ENCODE peak calls at places on chromosomes 16 and 17, in ten cellular contexts. L is HCT116, A is left lung, Y is NCI-H345, E is nucleus accumbens, U is heart right ventricle, T is KBM-7, M is GOT3, G is ACHN, W is ureter. P is an unnamed sample.

GRCh38 chr16:84983308-84983707 is 28.0 kb downstream of the ZDHHC7 start:
- DNase-seq in U (no peak), M (no peak), G (no peak), W (no peak), Y (no peak), A (peak), L (no peak), E (no peak), T (peak), P (no peak)

GRCh38 chr16:22232277-22233049 is 26.4 kb downstream of the EEF2K start:
- DNase-seq in T (no peak), M (no peak), E (no peak), L (peak), A (no peak), Y (peak), U (no peak), W (peak), G (peak), P (no peak)

GRCh38 chr17:39867891-39868553 is at the start of gene ZPBP2:
- DNase-seq in U (no peak), Y (no peak), E (no peak), L (no peak), W (no peak), M (no peak), G (no peak), A (peak), T (no peak), P (no peak)

GRCh38 chr16:65782537-65783290 is 583.8 kb upstream of the CDH5 start:
- DNase-seq in M (peak), U (no peak), W (no peak), T (no peak), Y (no peak), L (no peak), E (no peak), G (no peak), A (no peak), P (no peak)

GRCh38 chr16:2194852-2195315 is 1.5 kb downstream of the CASKIN1 start:
- DNase-seq in U (no peak), Y (peak), A (no peak), M (no peak), L (no peak), W (no peak), E (no peak), G (peak), T (peak), P (peak)

GRCh38 chr17:81349397-81350319 is 45.6 kb upstream of the BAHCC1 start:
- DNase-seq in U (no peak), W (peak), L (peak), G (no peak), A (no peak), M (no peak), Y (no peak), E (no peak), T (peak), P (no peak)

GRCh38 chr17:54982399-54982798 is 13.8 kb downstream of the STXBP4 start:
- DNase-seq in E (no peak), U (no peak), M (no peak), L (no peak), A (no peak), W (no peak), Y (no peak), G (no peak), T (no peak), P (no peak)

GRCh38 chr17:77886387-77886728 is 72.1 kb upstream of the TNRC6C start:
- DNase-seq in T (no peak), E (no peak), U (peak), A (peak), Y (no peak), M (no peak), G (no peak), L (no peak), W (no peak), P (peak)

GRCh38 chr17:43468746-43469544 is 14.8 kb upstream of the DHX8 start:
- DNase-seq in U (no peak), L (peak), G (peak), W (no peak), Y (no peak), A (no peak), E (no peak), M (no peak), T (no peak), P (no peak)

GRCh38 chr16:19093631-19094541 is 19.9 kb upstream of the ITPRIPL2 start:
- DNase-seq in Y (peak), G (no peak), T (no peak), L (no peak), E (no peak), A (no peak), M (no peak), W (no peak), U (no peak), P (no peak)

GRCh38 chr16:2083409-2083808 is 35.6 kb downstream of the TSC2 start:
- DNase-seq in A (no peak), W (no peak), E (no peak), U (no peak), G (no peak), L (no peak), Y (no peak), M (no peak), T (no peak), P (no peak)

GRCh38 chr16:65023802-65024201 is 98.1 kb downstream of the CDH11 start:
- DNase-seq in L (no peak), W (no peak), M (no peak), Y (no peak), G (no peak), A (no peak), T (no peak), E (no peak), U (no peak), P (no peak)

GRCh38 chr16:1313721-1314120 is 4.3 kb downstream of the UBE2I start:
- DNase-seq in M (no peak), G (no peak), L (no peak), U (no peak), E (no peak), Y (no peak), T (no peak), W (no peak), A (peak), P (no peak)

GRCh38 chr16:18983565-18984424 is at the start of gene TMC7:
- DNase-seq in G (peak), E (peak), W (peak), L (peak), Y (peak), T (peak), U (peak), M (peak), A (peak), P (no peak)

GRCh38 chr17:35612924-35613521 is 25.9 kb downstream of the AP2B1 start:
- DNase-seq in E (peak), Y (peak), G (peak), T (peak), U (peak), L (peak), A (no peak), M (no peak), W (no peak), P (peak)

GRCh38 chr16:12187939-12188673 is 211.6 kb downstream of the SNX29 start:
- DNase-seq in G (peak), A (no peak), E (no peak), T (no peak), Y (no peak), M (no peak), W (no peak), L (no peak), U (no peak), P (no peak)

GRCh38 chr17:70041061-70041460 is 34.0 kb upstream of the KCNJ16 start:
- DNase-seq in W (no peak), L (no peak), M (no peak), G (no peak), T (no peak), E (no peak), Y (no peak), A (no peak), U (no peak), P (no peak)

GRCh38 chr17:39485555-39485954 is 24.3 kb downstream of the CDK12 start:
- DNase-seq in Y (no peak), A (no peak), G (peak), M (no peak), T (no peak), L (peak), E (no peak), U (no peak), W (no peak), P (no peak)

GRCh38 chr16:89562027-89562599 is 1.6 kb downstream of the RPL13 start:
- DNase-seq in A (no peak), M (no peak), L (no peak), G (no peak), Y (no peak), W (no peak), T (no peak), E (no peak), U (no peak), P (no peak)

GRCh38 chr16:83946154-83946780 is 6.8 kb upstream of the OSGIN1 start:
- DNase-seq in T (no peak), W (no peak), U (no peak), A (peak), L (no peak), E (no peak), Y (no peak), M (no peak), G (no peak), P (no peak)

GRCh38 chr16:86891121-86891520 is 312.8 kb downstream of the FOXL1 start:
- DNase-seq in E (no peak), G (no peak), W (no peak), Y (no peak), T (no peak), U (no peak), L (no peak), A (no peak), M (no peak), P (no peak)

GRCh38 chr17:50100921-50101345 is 5.8 kb downstream of the PDK2 start:
- DNase-seq in A (no peak), G (peak), M (no peak), T (no peak), L (no peak), U (no peak), Y (no peak), W (no peak), E (no peak), P (no peak)

P was measured in T-cell.